ENCODE peak calls at places on chromosomes 1 and 21, in four cellular contexts. One of them, this sample, is unnamed. For H3K27me3, the result is how much of the 10 kb centered on the place peaks cover.

GRCh38 chr1:157292302-157292701 is 154.1 kb upstream of the ETV3 start:
- DNase-seq in H1: peak
- DNase-seq in GM12878: no peak
- DNase-seq in HepG2: no peak
- DNase-seq in this sample: no peak

GRCh38 chr1:41261926-41262618 is 20.0 kb upstream of the SCMH1 start:
- DNase-seq in GM12878: no peak
- DNase-seq in H1: no peak
- DNase-seq in HepG2: no peak
- DNase-seq in this sample: no peak

GRCh38 chr1:39533442-39533841 is 42.0 kb downstream of the BMP8A start:
- DNase-seq in HepG2: no peak
- DNase-seq in H1: no peak
- DNase-seq in GM12878: no peak
- DNase-seq in this sample: no peak

GRCh38 chr1:1178794-1179331 is 5.2 kb downstream of the TTLL10 start:
- DNase-seq in GM12878: no peak
- DNase-seq in HepG2: no peak
- DNase-seq in H1: peak
- DNase-seq in this sample: no peak

GRCh38 chr1:235270625-235271024 is 57.4 kb downstream of the ARID4B start:
- DNase-seq in HepG2: no peak
- DNase-seq in H1: no peak
- DNase-seq in GM12878: no peak
- DNase-seq in this sample: peak

GRCh38 chr1:175172503-175172902 is 20.1 kb downstream of the KIAA0040 start:
- DNase-seq in GM12878: no peak
- DNase-seq in H1: no peak
- DNase-seq in HepG2: no peak
- DNase-seq in this sample: no peak

GRCh38 chr1:216614011-216614934 is 109.0 kb downstream of the ESRRG start:
- DNase-seq in H1: no peak
- DNase-seq in HepG2: no peak
- DNase-seq in GM12878: no peak
- DNase-seq in this sample: no peak

GRCh38 chr1:233700338-233700737 is 86.4 kb downstream of the KCNK1 start:
- DNase-seq in GM12878: no peak
- DNase-seq in HepG2: no peak
- DNase-seq in H1: no peak
- DNase-seq in this sample: no peak

GRCh38 chr1:156103521-156103947 is 11.0 kb upstream of the LMNA start:
- DNase-seq in HepG2: no peak
- DNase-seq in GM12878: no peak
- DNase-seq in H1: no peak
- DNase-seq in this sample: no peak

GRCh38 chr1:235403598-235403997 is 36.4 kb downstream of the TBCE start:
- DNase-seq in H1: peak
- DNase-seq in HepG2: no peak
- DNase-seq in GM12878: no peak
- DNase-seq in this sample: no peak

GRCh38 chr1:173064011-173064410 is 13.3 kb upstream of the TNFSF18 start:
- DNase-seq in GM12878: no peak
- DNase-seq in HepG2: no peak
- DNase-seq in H1: no peak
- DNase-seq in this sample: no peak

GRCh38 chr1:54615531-54616245 is 7.6 kb downstream of the FAM151A start:
- DNase-seq in HepG2: no peak
- DNase-seq in GM12878: no peak
- DNase-seq in H1: no peak
- DNase-seq in this sample: no peak

GRCh38 chr1:10696977-10697376 is 99.5 kb downstream of the CASZ1 start:
- DNase-seq in HepG2: no peak
- DNase-seq in H1: no peak
- DNase-seq in GM12878: no peak
- DNase-seq in this sample: no peak

GRCh38 chr21:15560383-15561056 is 169.3 kb upstream of the USP25 start:
- DNase-seq in HepG2: no peak
- DNase-seq in GM12878: no peak
- DNase-seq in H1: no peak
- DNase-seq in this sample: no peak

GRCh38 chr1:37108596-37109188 is 74.4 kb upstream of the GRIK3 start:
- DNase-seq in HepG2: no peak
- DNase-seq in H1: no peak
- DNase-seq in GM12878: no peak
- DNase-seq in this sample: no peak

GRCh38 chr1:101028466-101028865 is 2.9 kb upstream of the DPH5 start:
- DNase-seq in GM12878: no peak
- DNase-seq in H1: no peak
- DNase-seq in HepG2: no peak
- DNase-seq in this sample: no peak

GRCh38 chr1:205600085-205600484 is 31.7 kb downstream of the ELK4 start:
- DNase-seq in HepG2: no peak
- DNase-seq in GM12878: no peak
- DNase-seq in H1: no peak
- DNase-seq in this sample: no peak

GRCh38 chr21:39006653-39007417 is 176.4 kb downstream of the PSMG1 start:
- DNase-seq in GM12878: no peak
- DNase-seq in HepG2: no peak
- DNase-seq in H1: no peak
- DNase-seq in this sample: no peak

GRCh38 chr1:200296091-200296661 is 113.7 kb downstream of the ZNF281 start:
- DNase-seq in H1: no peak
- DNase-seq in HepG2: peak
- DNase-seq in GM12878: no peak
- DNase-seq in this sample: no peak

GRCh38 chr1:21121764-21122471 is 54.8 kb downstream of the EIF4G3 start:
- DNase-seq in HepG2: no peak
- DNase-seq in H1: no peak
- DNase-seq in GM12878: no peak
- DNase-seq in this sample: no peak

DNA sequence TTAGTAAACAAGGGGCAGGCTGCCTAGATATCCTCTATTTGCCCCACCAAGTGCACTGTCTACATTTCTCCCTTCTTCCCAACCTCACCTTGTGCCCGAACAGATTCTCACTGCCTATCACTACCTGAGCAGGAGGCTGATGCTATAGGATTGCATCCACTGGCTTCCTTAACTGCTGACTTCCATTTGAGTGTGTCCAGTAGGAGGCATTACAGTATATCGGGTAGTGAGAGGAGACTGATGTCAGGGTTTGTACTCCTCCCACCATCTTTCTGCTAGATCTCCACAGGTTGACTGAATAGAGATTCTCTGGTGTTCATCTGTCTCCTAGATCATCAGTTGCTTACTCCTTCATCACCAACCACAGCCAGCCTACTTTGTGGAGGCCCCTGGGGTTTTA is 796.3 kb downstream of the LRRIQ3 start:
- DNase-seq in H1: no peak
- DNase-seq in HepG2: no peak
- DNase-seq in GM12878: no peak
- DNase-seq in this sample: peak
- TF ChIP-seq SUZ12 in H1: no peak
- TF ChIP-seq SUZ12 in HepG2: no peak
- TF ChIP-seq SUZ12 in GM12878: no peak
- TF ChIP-seq SUZ12 in this sample: no peak

GRCh38 chr1:119007343-119007671 is 19.2 kb upstream of the TBX15 start:
- DNase-seq in H1: peak
- DNase-seq in HepG2: no peak
- DNase-seq in GM12878: no peak
- DNase-seq in this sample: no peak
- H3K27me3 ChIP-seq in H1: half or more
- H3K27me3 ChIP-seq in HepG2: under half
- H3K27me3 ChIP-seq in GM12878: under half
- H3K27me3 ChIP-seq in this sample: under half

GRCh38 chr1:62077821-62078220 is 116.8 kb upstream of the L1TD1 start:
- DNase-seq in GM12878: no peak
- DNase-seq in HepG2: no peak
- DNase-seq in H1: no peak
- DNase-seq in this sample: no peak

GRCh38 chr1:62070384-62071011 is 124.2 kb upstream of the L1TD1 start:
- DNase-seq in GM12878: no peak
- DNase-seq in H1: no peak
- DNase-seq in HepG2: no peak
- DNase-seq in this sample: no peak

GRCh38 chr1:62071695-62072094 is 123.0 kb upstream of the L1TD1 start:
- DNase-seq in HepG2: no peak
- DNase-seq in GM12878: no peak
- DNase-seq in H1: no peak
- DNase-seq in this sample: no peak

GRCh38 chr1:62076286-62076685 is 118.4 kb upstream of the L1TD1 start:
- DNase-seq in HepG2: peak
- DNase-seq in GM12878: no peak
- DNase-seq in H1: no peak
- DNase-seq in this sample: no peak
- TF ChIP-seq SUZ12 in HepG2: no peak
- TF ChIP-seq SUZ12 in GM12878: no peak
- TF ChIP-seq SUZ12 in H1: no peak
- TF ChIP-seq SUZ12 in this sample: no peak

DNA sequence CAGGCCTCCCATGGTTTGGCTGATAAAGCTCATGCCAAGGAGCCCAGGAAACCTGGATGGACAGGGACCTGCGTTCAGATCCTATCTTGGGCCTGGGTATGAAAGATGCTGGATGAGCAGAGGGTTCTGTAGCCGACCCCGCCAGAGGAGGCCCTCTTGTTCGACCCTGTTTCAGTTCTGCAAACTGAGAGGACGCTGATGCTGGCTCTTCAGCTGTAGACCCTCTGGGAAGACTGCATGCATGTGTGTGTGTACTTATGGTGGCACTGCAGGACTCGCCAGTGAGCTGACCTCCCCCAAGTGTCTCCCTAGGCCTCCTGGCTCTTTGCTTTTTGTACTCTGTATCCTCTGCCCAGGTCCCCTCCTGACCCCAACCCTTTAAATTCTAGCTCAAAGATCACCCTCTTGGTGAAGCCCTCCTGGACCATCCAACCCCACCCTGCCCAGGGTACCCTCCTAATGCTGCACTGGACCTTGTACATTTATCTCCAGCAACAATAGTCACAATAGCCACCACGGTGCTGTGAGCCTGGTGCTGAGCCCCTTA is 1.6 kb downstream of the EPS8L3 start:
- DNase-seq in GM12878: no peak
- DNase-seq in HepG2: no peak
- DNase-seq in H1: no peak
- DNase-seq in this sample: no peak
- H3K27me3 ChIP-seq in GM12878: under half
- H3K27me3 ChIP-seq in HepG2: under half
- H3K27me3 ChIP-seq in H1: under half
- H3K27me3 ChIP-seq in this sample: under half

GRCh38 chr1:69638673-69639072 is 71.0 kb downstream of the LRRC7 start:
- DNase-seq in H1: no peak
- DNase-seq in HepG2: no peak
- DNase-seq in GM12878: no peak
- DNase-seq in this sample: no peak
- TF ChIP-seq SUZ12 in H1: no peak
- TF ChIP-seq SUZ12 in HepG2: no peak
- TF ChIP-seq SUZ12 in GM12878: no peak
- TF ChIP-seq SUZ12 in this sample: no peak

GRCh38 chr1:15383810-15384209 is 25.9 kb upstream of the EFHD2 start:
- DNase-seq in HepG2: no peak
- DNase-seq in H1: no peak
- DNase-seq in GM12878: no peak
- DNase-seq in this sample: no peak
- H3K27me3 ChIP-seq in HepG2: under half
- H3K27me3 ChIP-seq in H1: under half
- H3K27me3 ChIP-seq in GM12878: under half
- H3K27me3 ChIP-seq in this sample: half or more